ENCODE peak calls at places on chromosomes 5 and 9, in seven cellular contexts. One of them, this sample, is unnamed.
A peak's percentile ranks its signal among the peaks of the same experiment; 100 is the strongest.

GRCh38 chr5:138275379-138275782 is 960 bp upstream of the GFRA3 start:
- DNase-seq in activated CD8-positive, alpha-beta T cell treated with anti-CD3 and anti-CD28 coated beads for 36 hours: no peak
- DNase-seq in HuH-7.5: no peak
- DNase-seq in CD4-positive, CD25-positive, alpha-beta regulatory T cell: no peak
- DNase-seq in CD8-positive, alpha-beta memory T cell: no peak
- DNase-seq in LHCN-M2: no peak
- DNase-seq in T-helper 1 cell: no peak
- DNase-seq in this sample: no peak

GRCh38 chr9:90909225-90909624 is 107.6 kb downstream of the SYK start:
- DNase-seq in activated CD8-positive, alpha-beta T cell treated with anti-CD3 and anti-CD28 coated beads for 36 hours: no peak
- DNase-seq in HuH-7.5: no peak
- DNase-seq in CD4-positive, CD25-positive, alpha-beta regulatory T cell: no peak
- DNase-seq in CD8-positive, alpha-beta memory T cell: no peak
- DNase-seq in LHCN-M2: no peak
- DNase-seq in T-helper 1 cell: no peak
- DNase-seq in this sample: no peak

GRCh38 chr5:135133698-135134515 is 99.9 kb upstream of the PITX1 start:
- DNase-seq in activated CD8-positive, alpha-beta T cell treated with anti-CD3 and anti-CD28 coated beads for 36 hours: no peak
- DNase-seq in HuH-7.5: peak; percentile 42
- DNase-seq in CD4-positive, CD25-positive, alpha-beta regulatory T cell: no peak
- DNase-seq in CD8-positive, alpha-beta memory T cell: no peak
- DNase-seq in LHCN-M2: no peak
- DNase-seq in T-helper 1 cell: no peak
- DNase-seq in this sample: no peak

GRCh38 chr5:69331528-69332445 is 814 bp downstream of the CCDC125 start:
- DNase-seq in activated CD8-positive, alpha-beta T cell treated with anti-CD3 and anti-CD28 coated beads for 36 hours: no peak
- DNase-seq in HuH-7.5: no peak
- DNase-seq in CD4-positive, CD25-positive, alpha-beta regulatory T cell: peak; percentile 9
- DNase-seq in CD8-positive, alpha-beta memory T cell: no peak
- DNase-seq in LHCN-M2: no peak
- DNase-seq in T-helper 1 cell: no peak
- DNase-seq in this sample: peak; percentile 40

GRCh38 chr9:104872959-104873850 is 54.8 kb downstream of the ABCA1 start:
- DNase-seq in activated CD8-positive, alpha-beta T cell treated with anti-CD3 and anti-CD28 coated beads for 36 hours: no peak
- DNase-seq in HuH-7.5: no peak
- DNase-seq in CD4-positive, CD25-positive, alpha-beta regulatory T cell: no peak
- DNase-seq in CD8-positive, alpha-beta memory T cell: no peak
- DNase-seq in LHCN-M2: peak; percentile 100
- DNase-seq in T-helper 1 cell: no peak
- DNase-seq in this sample: peak; percentile 69

GRCh38 chr9:124355032-124355940 is 60.0 kb downstream of the PSMB7 start:
- DNase-seq in activated CD8-positive, alpha-beta T cell treated with anti-CD3 and anti-CD28 coated beads for 36 hours: no peak
- DNase-seq in HuH-7.5: no peak
- DNase-seq in CD4-positive, CD25-positive, alpha-beta regulatory T cell: no peak
- DNase-seq in CD8-positive, alpha-beta memory T cell: no peak
- DNase-seq in LHCN-M2: no peak
- DNase-seq in T-helper 1 cell: no peak
- DNase-seq in this sample: no peak

GRCh38 chr5:147658293-147658932 is 124.1 kb downstream of the JAKMIP2 start:
- DNase-seq in activated CD8-positive, alpha-beta T cell treated with anti-CD3 and anti-CD28 coated beads for 36 hours: no peak
- DNase-seq in HuH-7.5: no peak
- DNase-seq in CD4-positive, CD25-positive, alpha-beta regulatory T cell: no peak
- DNase-seq in CD8-positive, alpha-beta memory T cell: no peak
- DNase-seq in LHCN-M2: no peak
- DNase-seq in T-helper 1 cell: no peak
- DNase-seq in this sample: no peak

GRCh38 chr5:149406203-149406978 is 27.3 kb upstream of the IL17B start:
- DNase-seq in activated CD8-positive, alpha-beta T cell treated with anti-CD3 and anti-CD28 coated beads for 36 hours: no peak
- DNase-seq in HuH-7.5: no peak
- DNase-seq in CD4-positive, CD25-positive, alpha-beta regulatory T cell: no peak
- DNase-seq in CD8-positive, alpha-beta memory T cell: no peak
- DNase-seq in LHCN-M2: no peak
- DNase-seq in T-helper 1 cell: no peak
- DNase-seq in this sample: no peak

GRCh38 chr5:37326536-37326935 is 44.4 kb downstream of the NUP155 start:
- DNase-seq in activated CD8-positive, alpha-beta T cell treated with anti-CD3 and anti-CD28 coated beads for 36 hours: no peak
- DNase-seq in HuH-7.5: no peak
- DNase-seq in CD4-positive, CD25-positive, alpha-beta regulatory T cell: no peak
- DNase-seq in CD8-positive, alpha-beta memory T cell: no peak
- DNase-seq in LHCN-M2: no peak
- DNase-seq in T-helper 1 cell: no peak
- DNase-seq in this sample: no peak

GRCh38 chr9:116661037-116661954 is 25.8 kb upstream of the TRIM32 start:
- DNase-seq in activated CD8-positive, alpha-beta T cell treated with anti-CD3 and anti-CD28 coated beads for 36 hours: peak; percentile 13
- DNase-seq in HuH-7.5: peak; percentile 45
- DNase-seq in CD4-positive, CD25-positive, alpha-beta regulatory T cell: peak; percentile 61
- DNase-seq in CD8-positive, alpha-beta memory T cell: no peak
- DNase-seq in LHCN-M2: peak; percentile 71
- DNase-seq in T-helper 1 cell: no peak
- DNase-seq in this sample: peak; percentile 57

GRCh38 chr9:119844431-119844830 is 475.2 kb upstream of the BRINP1 start:
- DNase-seq in activated CD8-positive, alpha-beta T cell treated with anti-CD3 and anti-CD28 coated beads for 36 hours: no peak
- DNase-seq in HuH-7.5: no peak
- DNase-seq in CD4-positive, CD25-positive, alpha-beta regulatory T cell: no peak
- DNase-seq in CD8-positive, alpha-beta memory T cell: no peak
- DNase-seq in LHCN-M2: no peak
- DNase-seq in T-helper 1 cell: no peak
- DNase-seq in this sample: no peak

GRCh38 chr5:80275347-80275746 is 19.5 kb upstream of the SERINC5 start:
- DNase-seq in activated CD8-positive, alpha-beta T cell treated with anti-CD3 and anti-CD28 coated beads for 36 hours: peak; percentile 53
- DNase-seq in HuH-7.5: no peak
- DNase-seq in CD4-positive, CD25-positive, alpha-beta regulatory T cell: peak; percentile 50
- DNase-seq in CD8-positive, alpha-beta memory T cell: no peak
- DNase-seq in LHCN-M2: peak; percentile 28
- DNase-seq in T-helper 1 cell: no peak
- DNase-seq in this sample: peak; percentile 16

GRCh38 chr9:122948313-122948712 is 7.5 kb downstream of the RABGAP1 start:
- DNase-seq in activated CD8-positive, alpha-beta T cell treated with anti-CD3 and anti-CD28 coated beads for 36 hours: peak; percentile 8
- DNase-seq in HuH-7.5: no peak
- DNase-seq in CD4-positive, CD25-positive, alpha-beta regulatory T cell: peak; percentile 41
- DNase-seq in CD8-positive, alpha-beta memory T cell: no peak
- DNase-seq in LHCN-M2: no peak
- DNase-seq in T-helper 1 cell: no peak
- DNase-seq in this sample: no peak

GRCh38 chr9:127004946-127005769 is 90.6 kb downstream of the RALGPS1 start:
- DNase-seq in activated CD8-positive, alpha-beta T cell treated with anti-CD3 and anti-CD28 coated beads for 36 hours: peak; percentile 90
- DNase-seq in HuH-7.5: no peak
- DNase-seq in CD4-positive, CD25-positive, alpha-beta regulatory T cell: peak; percentile 74
- DNase-seq in CD8-positive, alpha-beta memory T cell: peak; percentile 32
- DNase-seq in LHCN-M2: peak; percentile 91
- DNase-seq in T-helper 1 cell: peak; percentile 38
- DNase-seq in this sample: no peak